ENCODE peak calls at places on chromosomes 12 and 14, in eight cellular contexts. One of them, this sample, is unnamed. For H3K36me3, the result is how much of the 10 kb centered on the place peaks cover.

GRCh38 chr14:31229638-31230229 is 22.1 kb upstream of the HECTD1 start:
- DNase-seq in heart right ventricle: peak
- DNase-seq in lower lobe of right lung: peak
- DNase-seq in tibial nerve: peak
- DNase-seq in WERI-Rb-1: no peak
- DNase-seq in stomach: peak
- DNase-seq in upper lobe of right lung: peak
- DNase-seq in cardiac muscle cell: no peak
- DNase-seq in this sample: peak

GRCh38 chr14:22926316-22926715 is 2.9 kb downstream of the PRMT5 start:
- DNase-seq in heart right ventricle: no peak
- DNase-seq in lower lobe of right lung: no peak
- DNase-seq in tibial nerve: no peak
- DNase-seq in WERI-Rb-1: no peak
- DNase-seq in stomach: no peak
- DNase-seq in upper lobe of right lung: no peak
- DNase-seq in cardiac muscle cell: no peak
- DNase-seq in this sample: no peak

GRCh38 chr14:82642425-82642824 is 1108.8 kb upstream of the SEL1L start:
- DNase-seq in heart right ventricle: no peak
- DNase-seq in lower lobe of right lung: no peak
- DNase-seq in tibial nerve: no peak
- DNase-seq in WERI-Rb-1: no peak
- DNase-seq in stomach: no peak
- DNase-seq in upper lobe of right lung: peak
- DNase-seq in cardiac muscle cell: peak
- DNase-seq in this sample: no peak

GRCh38 chr14:97361181-97361580 is 564.0 kb downstream of the VRK1 start:
- DNase-seq in heart right ventricle: no peak
- DNase-seq in lower lobe of right lung: no peak
- DNase-seq in tibial nerve: no peak
- DNase-seq in WERI-Rb-1: no peak
- DNase-seq in stomach: no peak
- DNase-seq in upper lobe of right lung: no peak
- DNase-seq in cardiac muscle cell: no peak
- DNase-seq in this sample: no peak

GRCh38 chr12:75020068-75020557 is 189.5 kb downstream of the KCNC2 start:
- DNase-seq in heart right ventricle: no peak
- DNase-seq in lower lobe of right lung: no peak
- DNase-seq in tibial nerve: no peak
- DNase-seq in WERI-Rb-1: no peak
- DNase-seq in stomach: no peak
- DNase-seq in upper lobe of right lung: no peak
- DNase-seq in cardiac muscle cell: no peak
- DNase-seq in this sample: no peak

GRCh38 chr12:66190519-66191406 is 1.7 kb downstream of the IRAK3 start:
- DNase-seq in heart right ventricle: no peak
- DNase-seq in lower lobe of right lung: no peak
- DNase-seq in tibial nerve: no peak
- DNase-seq in WERI-Rb-1: no peak
- DNase-seq in stomach: no peak
- DNase-seq in upper lobe of right lung: no peak
- DNase-seq in cardiac muscle cell: no peak
- DNase-seq in this sample: no peak

GRCh38 chr12:121786441-121786825 is 7.1 kb downstream of the RHOF start:
- DNase-seq in heart right ventricle: no peak
- DNase-seq in lower lobe of right lung: peak
- DNase-seq in tibial nerve: no peak
- DNase-seq in WERI-Rb-1: no peak
- DNase-seq in stomach: peak
- DNase-seq in upper lobe of right lung: peak
- DNase-seq in cardiac muscle cell: no peak
- DNase-seq in this sample: no peak

GRCh38 chr12:120713861-120714482 is 3.7 kb downstream of the UNC119B start:
- DNase-seq in heart right ventricle: peak
- DNase-seq in lower lobe of right lung: no peak
- DNase-seq in tibial nerve: peak
- DNase-seq in WERI-Rb-1: peak
- DNase-seq in stomach: peak
- DNase-seq in upper lobe of right lung: no peak
- DNase-seq in cardiac muscle cell: peak
- DNase-seq in this sample: peak

GRCh38 chr14:24780278-24780677 is 146.3 kb upstream of the GZMB start:
- DNase-seq in heart right ventricle: no peak
- DNase-seq in lower lobe of right lung: no peak
- DNase-seq in tibial nerve: no peak
- DNase-seq in WERI-Rb-1: no peak
- DNase-seq in stomach: no peak
- DNase-seq in upper lobe of right lung: no peak
- DNase-seq in cardiac muscle cell: no peak
- DNase-seq in this sample: no peak

GRCh38 chr12:27382126-27382795 is 49.6 kb downstream of the BMAL2 start:
- DNase-seq in heart right ventricle: no peak
- DNase-seq in lower lobe of right lung: no peak
- DNase-seq in tibial nerve: no peak
- DNase-seq in WERI-Rb-1: no peak
- DNase-seq in stomach: no peak
- DNase-seq in upper lobe of right lung: no peak
- DNase-seq in cardiac muscle cell: no peak
- DNase-seq in this sample: no peak

GRCh38 chr14:102625564-102626296 is 33.3 kb downstream of the RCOR1 start:
- DNase-seq in heart right ventricle: no peak
- DNase-seq in lower lobe of right lung: no peak
- DNase-seq in tibial nerve: no peak
- DNase-seq in WERI-Rb-1: no peak
- DNase-seq in stomach: no peak
- DNase-seq in upper lobe of right lung: no peak
- DNase-seq in cardiac muscle cell: no peak
- DNase-seq in this sample: no peak

GRCh38 chr12:9120487-9121184 is 4.9 kb upstream of the A2M start:
- DNase-seq in heart right ventricle: no peak
- DNase-seq in lower lobe of right lung: no peak
- DNase-seq in tibial nerve: no peak
- DNase-seq in WERI-Rb-1: no peak
- DNase-seq in stomach: no peak
- DNase-seq in upper lobe of right lung: no peak
- DNase-seq in cardiac muscle cell: no peak
- DNase-seq in this sample: no peak

GRCh38 chr12:32502693-32503510 is 103.5 kb downstream of the FGD4 start:
- DNase-seq in heart right ventricle: no peak
- DNase-seq in lower lobe of right lung: no peak
- DNase-seq in tibial nerve: peak
- DNase-seq in WERI-Rb-1: no peak
- DNase-seq in stomach: no peak
- DNase-seq in upper lobe of right lung: no peak
- DNase-seq in cardiac muscle cell: no peak
- DNase-seq in this sample: peak

GRCh38 chr12:132773077-132774020 is 11.7 kb upstream of the ANKLE2 start:
- DNase-seq in heart right ventricle: no peak
- DNase-seq in lower lobe of right lung: no peak
- DNase-seq in tibial nerve: no peak
- DNase-seq in WERI-Rb-1: no peak
- DNase-seq in stomach: no peak
- DNase-seq in upper lobe of right lung: no peak
- DNase-seq in cardiac muscle cell: no peak
- DNase-seq in this sample: no peak
- H3K36me3 ChIP-seq in heart right ventricle: under half
- H3K36me3 ChIP-seq in lower lobe of right lung: half or more
- H3K36me3 ChIP-seq in tibial nerve: under half
- H3K36me3 ChIP-seq in WERI-Rb-1: half or more
- H3K36me3 ChIP-seq in stomach: half or more
- H3K36me3 ChIP-seq in upper lobe of right lung: half or more
- H3K36me3 ChIP-seq in cardiac muscle cell: half or more
- H3K36me3 ChIP-seq in this sample: half or more

DNA sequence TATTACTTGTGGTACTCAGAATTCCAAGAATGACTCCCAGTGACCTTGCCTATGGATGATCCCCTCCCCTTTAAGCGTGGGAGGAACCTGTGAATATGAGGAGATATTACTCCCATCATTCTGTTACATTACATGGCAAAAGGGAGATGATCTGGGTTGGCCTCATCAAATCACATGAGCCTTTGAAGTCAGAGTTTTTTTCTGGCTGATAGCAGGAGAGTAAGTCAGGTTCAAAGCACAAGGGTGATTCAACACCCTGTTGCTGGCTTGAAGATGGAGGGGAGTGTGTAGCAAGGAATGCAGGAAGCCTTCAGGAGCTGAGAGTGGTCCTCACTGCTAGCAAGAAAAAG is 9.1 kb upstream of the MDM2 start:
- DNase-seq in heart right ventricle: no peak
- DNase-seq in lower lobe of right lung: no peak
- DNase-seq in tibial nerve: no peak
- DNase-seq in WERI-Rb-1: no peak
- DNase-seq in stomach: no peak
- DNase-seq in upper lobe of right lung: no peak
- DNase-seq in cardiac muscle cell: no peak
- DNase-seq in this sample: no peak
- H3K36me3 ChIP-seq in heart right ventricle: under half
- H3K36me3 ChIP-seq in lower lobe of right lung: under half
- H3K36me3 ChIP-seq in tibial nerve: under half
- H3K36me3 ChIP-seq in WERI-Rb-1: under half
- H3K36me3 ChIP-seq in stomach: under half
- H3K36me3 ChIP-seq in upper lobe of right lung: under half
- H3K36me3 ChIP-seq in cardiac muscle cell: under half
- H3K36me3 ChIP-seq in this sample: under half

GRCh38 chr12:132054983-132055382 is 89.1 kb downstream of the DDX51 start:
- DNase-seq in heart right ventricle: no peak
- DNase-seq in lower lobe of right lung: no peak
- DNase-seq in tibial nerve: no peak
- DNase-seq in WERI-Rb-1: no peak
- DNase-seq in stomach: no peak
- DNase-seq in upper lobe of right lung: no peak
- DNase-seq in cardiac muscle cell: no peak
- DNase-seq in this sample: no peak

GRCh38 chr12:132056320-132056719 is 87.8 kb downstream of the DDX51 start:
- DNase-seq in heart right ventricle: no peak
- DNase-seq in lower lobe of right lung: no peak
- DNase-seq in tibial nerve: no peak
- DNase-seq in WERI-Rb-1: no peak
- DNase-seq in stomach: no peak
- DNase-seq in upper lobe of right lung: no peak
- DNase-seq in cardiac muscle cell: no peak
- DNase-seq in this sample: no peak

GRCh38 chr12:132055535-132056096 is 88.5 kb downstream of the DDX51 start:
- DNase-seq in heart right ventricle: no peak
- DNase-seq in lower lobe of right lung: no peak
- DNase-seq in tibial nerve: no peak
- DNase-seq in WERI-Rb-1: no peak
- DNase-seq in stomach: no peak
- DNase-seq in upper lobe of right lung: no peak
- DNase-seq in cardiac muscle cell: no peak
- DNase-seq in this sample: no peak

GRCh38 chr12:132052191-132052932 is 91.8 kb downstream of the DDX51 start:
- DNase-seq in heart right ventricle: no peak
- DNase-seq in lower lobe of right lung: no peak
- DNase-seq in tibial nerve: no peak
- DNase-seq in WERI-Rb-1: no peak
- DNase-seq in stomach: no peak
- DNase-seq in upper lobe of right lung: peak
- DNase-seq in cardiac muscle cell: no peak
- DNase-seq in this sample: no peak

DNA sequence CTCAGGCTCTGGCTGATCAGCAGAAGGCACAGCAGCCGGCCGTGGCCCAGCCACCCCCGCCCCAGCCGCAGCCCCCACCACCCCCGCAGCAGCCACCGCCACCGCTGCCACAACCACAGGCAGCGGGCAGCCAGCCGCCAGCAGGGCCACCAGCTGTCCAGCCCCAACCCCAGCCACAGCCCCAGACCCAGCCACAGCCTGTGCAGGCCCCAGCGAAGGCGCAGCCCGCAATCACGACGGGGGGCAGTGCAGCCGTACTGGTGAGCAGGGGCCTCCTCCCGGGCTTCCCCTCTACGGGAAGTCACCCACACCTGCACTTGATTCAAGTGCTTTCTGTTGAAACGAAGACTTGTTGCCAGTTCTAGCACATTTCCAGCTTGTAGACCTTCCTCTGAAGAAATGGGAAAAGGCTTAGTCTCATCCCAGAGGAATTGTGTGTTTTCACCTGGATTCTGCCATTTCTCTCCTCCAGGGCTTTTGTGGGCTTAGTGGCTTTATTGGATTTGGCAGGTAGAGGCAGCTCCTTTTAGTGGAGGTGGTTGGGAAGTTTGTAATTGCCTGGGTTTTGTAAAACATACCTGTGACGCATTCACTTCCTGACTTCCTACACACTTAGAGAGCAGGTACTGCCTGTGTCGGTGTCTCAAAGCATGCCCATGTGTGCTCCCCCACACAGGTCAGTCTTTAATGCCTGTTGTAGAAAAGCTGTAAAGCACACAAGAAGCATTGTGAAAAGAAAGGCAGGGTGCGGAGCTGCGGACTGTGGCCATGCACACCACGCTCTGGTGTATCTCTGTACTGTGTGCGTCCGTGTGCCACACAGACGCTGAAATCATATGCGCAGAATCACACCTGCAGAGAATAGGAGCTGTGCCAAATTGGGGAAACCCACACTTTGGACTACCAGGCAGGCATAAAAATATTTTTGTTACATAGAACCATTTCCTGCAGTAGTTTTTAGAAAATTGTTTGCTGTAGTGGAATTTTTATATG is 90.5 kb downstream of the DDX51 start:
- DNase-seq in heart right ventricle: no peak
- DNase-seq in lower lobe of right lung: no peak
- DNase-seq in tibial nerve: no peak
- DNase-seq in WERI-Rb-1: no peak
- DNase-seq in stomach: no peak
- DNase-seq in upper lobe of right lung: peak
- DNase-seq in cardiac muscle cell: no peak
- DNase-seq in this sample: no peak
- H3K36me3 ChIP-seq in heart right ventricle: under half
- H3K36me3 ChIP-seq in lower lobe of right lung: half or more
- H3K36me3 ChIP-seq in tibial nerve: under half
- H3K36me3 ChIP-seq in WERI-Rb-1: half or more
- H3K36me3 ChIP-seq in stomach: half or more
- H3K36me3 ChIP-seq in upper lobe of right lung: half or more
- H3K36me3 ChIP-seq in cardiac muscle cell: under half
- H3K36me3 ChIP-seq in this sample: half or more

GRCh38 chr14:50806241-50806933 is 24.6 kb downstream of the NIN start:
- DNase-seq in heart right ventricle: no peak
- DNase-seq in lower lobe of right lung: no peak
- DNase-seq in tibial nerve: no peak
- DNase-seq in WERI-Rb-1: no peak
- DNase-seq in stomach: no peak
- DNase-seq in upper lobe of right lung: no peak
- DNase-seq in cardiac muscle cell: no peak
- DNase-seq in this sample: no peak

GRCh38 chr14:50805396-50805795 is 25.6 kb downstream of the NIN start:
- DNase-seq in heart right ventricle: no peak
- DNase-seq in lower lobe of right lung: no peak
- DNase-seq in tibial nerve: no peak
- DNase-seq in WERI-Rb-1: no peak
- DNase-seq in stomach: no peak
- DNase-seq in upper lobe of right lung: no peak
- DNase-seq in cardiac muscle cell: no peak
- DNase-seq in this sample: no peak

GRCh38 chr14:50808053-50808452 is 22.9 kb downstream of the NIN start:
- DNase-seq in heart right ventricle: no peak
- DNase-seq in lower lobe of right lung: no peak
- DNase-seq in tibial nerve: no peak
- DNase-seq in WERI-Rb-1: no peak
- DNase-seq in stomach: no peak
- DNase-seq in upper lobe of right lung: no peak
- DNase-seq in cardiac muscle cell: no peak
- DNase-seq in this sample: no peak

GRCh38 chr14:50801706-50802105 is 29.3 kb downstream of the NIN start:
- DNase-seq in heart right ventricle: no peak
- DNase-seq in lower lobe of right lung: no peak
- DNase-seq in tibial nerve: no peak
- DNase-seq in WERI-Rb-1: no peak
- DNase-seq in stomach: no peak
- DNase-seq in upper lobe of right lung: no peak
- DNase-seq in cardiac muscle cell: no peak
- DNase-seq in this sample: no peak

GRCh38 chr14:50804181-50804721 is 26.7 kb downstream of the NIN start:
- DNase-seq in heart right ventricle: no peak
- DNase-seq in lower lobe of right lung: no peak
- DNase-seq in tibial nerve: no peak
- DNase-seq in WERI-Rb-1: no peak
- DNase-seq in stomach: no peak
- DNase-seq in upper lobe of right lung: no peak
- DNase-seq in cardiac muscle cell: no peak
- DNase-seq in this sample: no peak
- H3K36me3 ChIP-seq in heart right ventricle: under half
- H3K36me3 ChIP-seq in lower lobe of right lung: under half
- H3K36me3 ChIP-seq in tibial nerve: under half
- H3K36me3 ChIP-seq in WERI-Rb-1: under half
- H3K36me3 ChIP-seq in stomach: under half
- H3K36me3 ChIP-seq in upper lobe of right lung: under half
- H3K36me3 ChIP-seq in cardiac muscle cell: under half
- H3K36me3 ChIP-seq in this sample: under half